ENCODE peak calls at places on chromosomes 2 and 18, in eight cellular contexts. E is WTC11, A is IMR-90, C is K562, F is A549, J is GM12878, K is HepG2, Q is H1. S is an unnamed sample.

GRCh38 chr2:128091691-128092050 is 671 bp downstream of the UGGT1 start:
- DNase-seq in A (peak), K (no peak), F (no peak), C (no peak), E (no peak), J (no peak), Q (no peak), S (no peak)

GRCh38 chr2:233186851-233187250 is 64.6 kb upstream of the ATG16L1 start:
- DNase-seq in J (no peak), E (no peak), C (no peak), K (no peak), F (no peak), Q (no peak), A (no peak), S (no peak)

GRCh38 chr2:222671259-222672067 is at the start of gene MOGAT1:
- DNase-seq in C (no peak), A (no peak), J (no peak), E (peak), K (peak), Q (peak), F (peak), S (peak)

GRCh38 chr18:9846162-9846915 is 39.4 kb upstream of the TXNDC2 start:
- DNase-seq in J (no peak), E (no peak), A (peak), C (no peak), F (no peak), Q (no peak), K (no peak), S (no peak)

GRCh38 chr2:215900203-215900611 is 113.1 kb downstream of the MREG start:
- DNase-seq in J (no peak), K (peak), F (no peak), E (no peak), A (peak), C (no peak), Q (no peak), S (no peak)

GRCh38 chr18:48560491-48560890 is 21.7 kb downstream of the CTIF start:
- DNase-seq in F (no peak), Q (no peak), A (no peak), K (no peak), E (no peak), J (no peak), C (no peak), S (no peak)

GRCh38 chr2:158325031-158325781 is 131.3 kb downstream of the CCDC148 start:
- DNase-seq in A (peak), J (no peak), Q (no peak), E (no peak), C (no peak), F (no peak), K (peak), S (no peak)

GRCh38 chr2:212777020-212777491 is 238.5 kb upstream of the ERBB4 start:
- DNase-seq in C (no peak), J (peak), F (peak), A (peak), K (peak), Q (no peak), E (no peak), S (peak)

GRCh38 chr2:95301876-95302641 is 4.9 kb downstream of the KCNIP3 start:
- DNase-seq in F (no peak), E (no peak), A (no peak), J (no peak), Q (no peak), C (no peak), K (no peak), S (no peak)

GRCh38 chr2:58427572-58428285 is 186.6 kb upstream of the FANCL start:
- DNase-seq in Q (peak), J (no peak), F (no peak), A (peak), K (peak), C (no peak), E (peak), S (peak)

GRCh38 chr2:180125245-180125962 is 118.3 kb upstream of the CWC22 start:
- DNase-seq in F (peak), E (peak), K (peak), J (peak), C (no peak), A (peak), Q (peak), S (peak)

GRCh38 chr2:75289771-75290170 is 90.5 kb upstream of the TACR1 start:
- DNase-seq in J (no peak), E (no peak), A (peak), C (no peak), K (no peak), F (no peak), Q (no peak), S (no peak)

GRCh38 chr2:3864943-3865664 is 161.7 kb downstream of the DCDC2C start:
- DNase-seq in K (no peak), F (no peak), J (no peak), C (no peak), Q (no peak), E (no peak), A (no peak), S (no peak)

GRCh38 chr18:41955688-41956087 is 654 bp downstream of the PIK3C3 start:
- DNase-seq in E (no peak), F (no peak), J (no peak), K (no peak), A (no peak), C (peak), Q (no peak), S (peak)

GRCh38 chr2:67574230-67574629 is 177.1 kb downstream of the ETAA1 start:
- DNase-seq in J (no peak), F (no peak), E (no peak), Q (no peak), C (no peak), K (no peak), A (peak), S (no peak)

GRCh38 chr2:229270551-229271410 is at the start of gene PID1:
- DNase-seq in K (no peak), J (no peak), A (peak), Q (peak), F (peak), C (no peak), E (peak), S (peak)

GRCh38 chr18:2921778-2922177 is 75.0 kb downstream of the EMILIN2 start:
- DNase-seq in A (no peak), K (no peak), Q (peak), C (no peak), F (no peak), J (no peak), E (no peak), S (no peak)

GRCh38 chr18:3683483-3683882 is 233.5 kb downstream of the TGIF1 start:
- DNase-seq in K (no peak), F (no peak), A (no peak), J (no peak), Q (no peak), E (no peak), C (no peak), S (no peak)

GRCh38 chr2:191486584-191487320 is 191.2 kb upstream of the NABP1 start:
- DNase-seq in K (no peak), Q (no peak), E (no peak), A (peak), F (no peak), C (no peak), J (no peak), S (no peak)

GRCh38 chr2:215535726-215536125 is 99.9 kb upstream of the FN1 start:
- DNase-seq in J (no peak), Q (no peak), A (no peak), E (no peak), C (no peak), F (no peak), K (peak), S (no peak)

GRCh38 chr2:199148076-199148845 is 309.5 kb downstream of the SATB2 start:
- DNase-seq in A (no peak), K (no peak), E (no peak), Q (no peak), J (no peak), C (no peak), F (no peak), S (no peak)

GRCh38 chr2:27263287-27264252 is 723 bp upstream of the SLC30A3 start:
- DNase-seq in J (no peak), C (no peak), F (no peak), Q (peak), K (no peak), E (no peak), A (no peak), S (peak)

GRCh38 chr2:8694737-8695136 is 12.9 kb downstream of the ID2 start:
- DNase-seq in C (no peak), K (no peak), F (no peak), A (peak), E (no peak), Q (no peak), J (no peak), S (no peak)

GRCh38 chr2:142075826-142076225 is 55.0 kb downstream of the LRP1B start:
- DNase-seq in K (no peak), A (no peak), E (no peak), J (no peak), Q (no peak), F (no peak), C (no peak), S (peak)

GRCh38 chr2:185318271-185318724 is 420.3 kb upstream of the FSIP2 start:
- DNase-seq in K (peak), J (no peak), C (no peak), F (no peak), A (no peak), E (no peak), Q (no peak), S (no peak)

GRCh38 chr2:48165066-48165753 is 258.9 kb upstream of the FBXO11 start:
- DNase-seq in K (no peak), A (no peak), Q (no peak), C (no peak), E (no peak), F (no peak), J (no peak), S (no peak)

GRCh38 chr18:31426021-31426420 is 21.5 kb upstream of the DSG3 start:
- DNase-seq in A (no peak), J (no peak), C (no peak), K (no peak), Q (no peak), F (no peak), E (no peak), S (no peak)

GRCh38 chr18:32548688-32549087 is 78.0 kb upstream of the GAREM1 start:
- DNase-seq in Q (no peak), K (no peak), A (no peak), J (no peak), C (no peak), E (no peak), F (no peak), S (no peak)

GRCh38 chr2:44939074-44940052 is 2.1 kb upstream of the SIX3 start:
- DNase-seq in K (no peak), A (no peak), C (no peak), E (peak), J (no peak), F (no peak), Q (peak), S (peak)

GRCh38 chr18:80231616-80232015 is 15.7 kb downstream of the PARD6G start:
- DNase-seq in F (no peak), Q (peak), K (no peak), A (no peak), J (no peak), E (no peak), C (no peak), S (no peak)

GRCh38 chr2:28565720-28566295 is 69.9 kb downstream of the PLB1 start:
- DNase-seq in K (no peak), C (no peak), J (no peak), E (no peak), A (no peak), Q (no peak), F (no peak), S (no peak)

GRCh38 chr2:203579131-203579643 is 44.1 kb upstream of the RAPH1 start:
- DNase-seq in K (no peak), A (peak), J (peak), Q (no peak), F (no peak), E (no peak), C (no peak), S (no peak)

GRCh38 chr2:208266641-208267335 is 733 bp downstream of the PIKFYVE start:
- DNase-seq in A (peak), E (no peak), Q (no peak), J (no peak), F (no peak), C (no peak), K (no peak), S (no peak)

GRCh38 chr2:37414470-37414949 is 70.1 kb downstream of the QPCT start:
- DNase-seq in A (peak), E (no peak), Q (no peak), K (peak), C (peak), J (peak), F (peak), S (peak)
- TF ChIP-seq USF2 in A (no peak), E (no peak), Q (no peak), K (no peak), C (no peak), J (no peak), F (no peak), S (no peak)

GRCh38 chr2:32716598-32716997 is 88.7 kb downstream of the TTC27 start:
- DNase-seq in A (no peak), E (no peak), F (no peak), C (no peak), K (peak), Q (no peak), J (no peak), S (no peak)
- TF ChIP-seq USF2 in A (no peak), E (no peak), F (no peak), C (no peak), K (no peak), Q (no peak), J (no peak), S (no peak)

DNA sequence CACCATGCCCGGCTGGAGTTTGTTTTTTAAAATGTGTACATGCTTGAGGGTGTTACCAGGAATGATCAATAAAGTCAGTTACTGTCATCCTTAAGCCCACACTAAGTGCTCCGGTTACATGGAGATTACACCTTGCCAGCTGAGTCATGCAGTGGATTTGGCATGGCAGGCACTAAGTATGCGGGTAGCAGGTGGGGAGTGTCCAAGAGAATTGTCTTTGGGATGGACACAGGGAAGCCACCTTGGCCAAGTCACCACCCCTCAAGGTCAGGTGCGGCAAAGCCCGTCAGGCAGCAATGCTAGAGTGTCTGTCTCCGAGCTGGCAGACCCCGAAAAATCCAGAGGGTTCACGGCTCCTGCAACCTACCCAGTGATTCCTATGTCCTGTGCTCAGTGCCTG is 54.8 kb downstream of the GBX2 start:
- DNase-seq in J (no peak), Q (no peak), C (no peak), E (no peak), A (no peak), F (no peak), K (no peak), S (no peak)
- TF ChIP-seq USF2 in J (no peak), Q (no peak), C (no peak), E (no peak), A (no peak), F (no peak), K (no peak), S (no peak)

DNA sequence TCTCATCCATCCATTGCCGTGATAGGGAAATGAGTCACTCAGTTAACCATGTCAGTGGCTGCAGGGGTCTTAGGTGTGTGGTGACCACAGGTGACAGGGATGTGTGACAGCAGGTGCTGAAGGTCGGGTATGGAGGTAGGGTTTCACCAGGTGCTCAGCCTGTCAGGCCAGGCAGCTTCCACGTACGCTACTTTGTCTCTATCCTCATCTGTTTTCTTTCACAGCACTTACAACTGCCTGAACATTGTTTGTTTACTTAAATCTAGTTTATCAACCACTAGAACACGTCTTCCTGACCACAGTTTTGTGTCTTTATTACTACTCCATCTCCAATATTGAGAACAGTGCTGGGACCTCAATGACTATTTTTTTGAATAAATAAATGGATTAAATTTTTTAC is 11.4 kb upstream of the UXS1 start:
- DNase-seq in F (no peak), K (no peak), A (no peak), E (no peak), C (no peak), Q (no peak), J (no peak), S (no peak)
- TF ChIP-seq USF2 in F (no peak), K (no peak), A (no peak), E (no peak), C (no peak), Q (no peak), J (no peak), S (no peak)

S was measured in SK-N-SH.